ENCODE peak calls at places on chromosomes 5 and 9, in six cellular contexts. T is H7; V is tibial artery; Y is CD8-positive, alpha-beta T cell; K is effector memory CD4-positive, alpha-beta T cell; F is Panc1. W is an unnamed sample.
A peak's percentile ranks its signal among the peaks of the same experiment; 100 is the strongest.

GRCh38 chr9:89926691-89927220 is 321.9 kb downstream of the GADD45G start:
- DNase-seq in Y (no peak), K (no peak), F (no peak), T (no peak), V (peak; percentile 37), W (no peak)

GRCh38 chr5:56565693-56566092 is 249.7 kb upstream of the MAP3K1 start:
- DNase-seq in F (no peak), T (no peak), V (no peak), Y (no peak), K (no peak), W (no peak)

GRCh38 chr5:103942587-103943186 is 380.1 kb upstream of the NUDT12 start:
- DNase-seq in Y (no peak), T (no peak), F (no peak), K (no peak), V (no peak), W (no peak)

GRCh38 chr9:71748280-71748743 is 20.0 kb downstream of the CEMIP2 start:
- DNase-seq in F (no peak), Y (no peak), T (no peak), K (no peak), V (no peak), W (no peak)

GRCh38 chr5:168578506-168579205 is 512 bp downstream of the PANK3 start:
- DNase-seq in K (no peak), V (no peak), F (peak; percentile 25), Y (peak; percentile 1), T (no peak), W (peak; percentile 67)

GRCh38 chr5:32794086-32794485 is 83.0 kb downstream of the NPR3 start:
- DNase-seq in Y (no peak), K (no peak), T (peak; percentile 6), F (no peak), V (no peak), W (no peak)

GRCh38 chr5:180623411-180623834 is 26.0 kb downstream of the FLT4 start:
- DNase-seq in F (no peak), K (no peak), T (no peak), V (no peak), Y (no peak), W (no peak)

GRCh38 chr5:126970517-126971017 is 59.8 kb downstream of the MARCHF3 start:
- DNase-seq in T (no peak), Y (no peak), F (no peak), V (no peak), K (no peak), W (no peak)

GRCh38 chr5:52356311-52356918 is 431.3 kb upstream of the ITGA1 start:
- DNase-seq in F (peak; percentile 2), K (no peak), T (no peak), V (no peak), Y (no peak), W (no peak)

GRCh38 chr9:93827545-93828330 is 127.4 kb downstream of the BARX1 start:
- DNase-seq in T (peak; percentile 95), F (no peak), K (no peak), V (no peak), Y (no peak), W (peak; percentile 77)

GRCh38 chr9:8860925-8861324 is 1061.3 kb upstream of the DMAC1 start:
- DNase-seq in V (no peak), T (no peak), Y (no peak), F (no peak), K (no peak), W (no peak)

GRCh38 chr9:134623408-134624066 is 18.1 kb upstream of the COL5A1 start:
- DNase-seq in T (peak; percentile 36), F (no peak), Y (no peak), K (no peak), V (peak; percentile 42), W (peak; percentile 3)

GRCh38 chr5:125298711-125299379 is 552.4 kb upstream of the ZNF608 start:
- DNase-seq in K (no peak), F (no peak), Y (no peak), V (no peak), T (no peak), W (no peak)

GRCh38 chr5:123720955-123721354 is 209.0 kb downstream of the CSNK1G3 start:
- DNase-seq in Y (no peak), K (no peak), F (no peak), T (no peak), V (no peak), W (no peak)

GRCh38 chr9:135076876-135077430 is 10.5 kb upstream of the OLFM1 start:
- DNase-seq in T (no peak), K (no peak), Y (no peak), V (no peak), F (no peak), W (no peak)

GRCh38 chr9:120713257-120714087 is 798 bp downstream of the MEGF9 start:
- DNase-seq in V (no peak), K (no peak), Y (no peak), T (peak; percentile 77), F (no peak), W (peak; percentile 23)

GRCh38 chr5:178460598-178461425 is 129.4 kb downstream of the COL23A1 start:
- DNase-seq in K (no peak), V (peak; percentile 81), F (peak; percentile 27), Y (peak; percentile 11), T (peak; percentile 89), W (peak; percentile 70)

GRCh38 chr5:10528056-10528816 is 35.6 kb upstream of the ANKRD33B start:
- DNase-seq in F (no peak), K (no peak), V (no peak), T (peak; percentile 58), Y (no peak), W (peak; percentile 92)

GRCh38 chr9:137108608-137109249 is 5.8 kb downstream of the DPP7 start:
- DNase-seq in Y (no peak), V (no peak), T (peak; percentile 46), F (no peak), K (no peak), W (no peak)
- H3K36me3 ChIP-seq in Y (peaks cover 37% of the 10 kb centered on the region), V (peaks cover 97% of the 10 kb centered on the region), T (peaks cover 5% of the 10 kb centered on the region), F (no peaks in the 10 kb centered on the region), K (peaks cover 78% of the 10 kb centered on the region), W (peaks cover 52% of the 10 kb centered on the region)

GRCh38 chr5:1477341-1477740 is 32.1 kb upstream of the SLC6A3 start:
- DNase-seq in K (no peak), V (peak; percentile 77), T (no peak), Y (no peak), F (no peak), W (no peak)
- H3K36me3 ChIP-seq in K (peaks cover 41% of the 10 kb centered on the region), V (peaks cover 66% of the 10 kb centered on the region), T (peaks cover 32% of the 10 kb centered on the region), Y (peaks cover 18% of the 10 kb centered on the region), F (no peaks in the 10 kb centered on the region), W (peaks cover 67% of the 10 kb centered on the region)

DNA sequence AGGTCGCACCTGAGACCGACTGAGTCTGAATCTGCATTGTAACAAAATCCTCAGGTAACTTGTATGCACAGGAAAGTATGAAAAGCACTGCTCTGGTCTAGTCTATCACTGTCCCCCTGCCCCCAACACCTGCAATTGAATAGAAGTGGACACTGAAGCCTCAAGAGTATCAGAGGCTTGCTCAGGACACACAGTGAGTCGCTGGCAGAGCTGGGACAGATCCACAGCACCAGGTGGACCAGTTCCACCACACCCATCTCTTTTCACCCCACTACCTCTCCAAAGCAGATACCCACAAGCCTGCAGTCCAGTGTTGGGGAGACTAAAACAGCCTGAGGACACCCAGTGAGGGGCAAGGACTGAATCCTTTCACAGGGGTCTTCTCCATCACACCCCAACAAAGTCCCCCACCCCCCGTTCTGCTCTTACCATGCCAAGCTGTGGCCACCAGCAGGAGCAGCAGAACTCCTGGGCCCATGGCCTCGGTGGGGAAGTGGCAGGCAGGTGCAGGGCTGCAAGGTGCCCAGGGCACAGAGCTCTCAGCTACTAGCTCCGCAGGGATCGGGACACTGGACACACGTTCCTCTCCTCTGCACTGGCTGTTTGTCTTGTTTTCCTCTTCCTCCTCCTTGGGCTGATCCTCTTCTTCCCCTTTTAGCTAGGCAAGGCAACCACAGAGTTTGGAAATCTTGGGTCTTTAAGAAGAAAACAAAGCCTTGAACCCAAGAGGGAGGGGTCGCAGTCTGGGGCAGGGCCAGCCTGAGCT is at the start of gene CSF1R:
- DNase-seq in T (peak; percentile 13), K (no peak), F (no peak), Y (no peak), V (no peak), W (no peak)
- H3K36me3 ChIP-seq in T (no peaks in the 10 kb centered on the region), K (no peaks in the 10 kb centered on the region), F (no peaks in the 10 kb centered on the region), Y (no peaks in the 10 kb centered on the region), V (no peaks in the 10 kb centered on the region), W (no peaks in the 10 kb centered on the region)

GRCh38 chr9:99967457-99967856 is 61.0 kb downstream of the STX17 start:
- DNase-seq in V (no peak), F (no peak), T (no peak), Y (no peak), K (no peak), W (no peak)

GRCh38 chr9:99966720-99967119 is 60.3 kb downstream of the STX17 start:
- DNase-seq in F (no peak), V (no peak), K (no peak), Y (no peak), T (no peak), W (no peak)

GRCh38 chr9:99964336-99964735 is 57.9 kb downstream of the STX17 start:
- DNase-seq in F (no peak), V (no peak), Y (no peak), K (no peak), T (no peak), W (no peak)

GRCh38 chr9:99962685-99963261 is 56.3 kb downstream of the STX17 start:
- DNase-seq in V (no peak), K (no peak), Y (no peak), T (no peak), F (no peak), W (no peak)

DNA sequence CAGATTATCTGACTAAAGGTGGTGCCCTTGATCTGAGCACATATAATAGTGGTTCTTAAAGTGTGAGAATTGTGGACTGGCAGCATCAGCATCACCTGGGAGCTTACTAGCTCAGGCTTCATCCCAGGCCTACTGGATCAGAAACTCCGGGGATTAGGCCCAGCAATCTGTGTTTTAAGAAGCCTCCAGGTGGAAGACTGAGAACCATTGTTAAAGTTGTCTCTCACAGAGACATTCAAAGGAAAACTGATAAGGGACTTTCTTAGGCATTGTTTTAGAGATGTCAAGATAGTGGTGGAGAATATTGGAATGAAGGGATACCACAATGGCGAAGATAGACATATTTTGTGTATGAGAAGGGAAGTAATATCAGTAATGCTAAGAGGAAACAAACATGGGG is 59.5 kb downstream of the STX17 start:
- DNase-seq in F (no peak), K (no peak), T (no peak), V (no peak), Y (no peak), W (no peak)
- H3K36me3 ChIP-seq in F (no peaks in the 10 kb centered on the region), K (peaks cover 35% of the 10 kb centered on the region), T (no peaks in the 10 kb centered on the region), V (peaks cover 54% of the 10 kb centered on the region), Y (peaks cover 5% of the 10 kb centered on the region), W (peaks cover 2% of the 10 kb centered on the region)

GRCh38 chr5:138890686-138891085 is 15.6 kb upstream of the LRRTM2 start:
- DNase-seq in T (no peak), Y (no peak), K (no peak), V (no peak), F (no peak), W (no peak)
- H3K36me3 ChIP-seq in T (peaks cover 24% of the 10 kb centered on the region), Y (no peaks in the 10 kb centered on the region), K (peaks cover 6% of the 10 kb centered on the region), V (peaks cover 63% of the 10 kb centered on the region), F (peaks cover 7% of the 10 kb centered on the region), W (peaks cover 47% of the 10 kb centered on the region)